ENCODE peak calls at places on chromosomes 6 and 20, in six cellular contexts. G is endothelial cell, X is upper lobe of right lung, B is transverse colon, K is tibial artery, I is GM13976. S is an unnamed sample.

GRCh38 chr20:46652699-46653098 is 1.4 kb upstream of the SLC13A3 start:
- DNase-seq in K (no peak), G (no peak), B (no peak), X (no peak), I (no peak), S (no peak)

GRCh38 chr6:31899882-31900722 is 1.8 kb downstream of the ZBTB12 start:
- DNase-seq in X (no peak), G (no peak), I (no peak), K (no peak), B (no peak), S (no peak)

GRCh38 chr6:113856571-113857564 is at the start of gene MARCKS:
- DNase-seq in X (peak; percentile 78), B (peak; percentile 88), I (peak; percentile 88), K (peak; percentile 88), G (peak; percentile 88), S (peak; percentile 75)

GRCh38 chr6:155333414-155333813 is 19.1 kb upstream of the TFB1M start:
- DNase-seq in X (no peak), B (no peak), K (no peak), I (peak; percentile 29), G (no peak), S (no peak)

GRCh38 chr6:39203804-39204495 is 25.3 kb downstream of the KCNK5 start:
- DNase-seq in X (peak; percentile 88), B (peak; percentile 95), I (no peak), K (no peak), G (no peak), S (no peak)

GRCh38 chr20:18669241-18670019 is 81.6 kb downstream of the DTD1 start:
- DNase-seq in G (no peak), K (no peak), B (no peak), I (no peak), X (no peak), S (no peak)

GRCh38 chr6:41531591-41532582 is 14.3 kb upstream of the FOXP4 start:
- DNase-seq in I (peak; percentile 89), B (peak; percentile 19), K (no peak), G (no peak), X (no peak), S (no peak)

GRCh38 chr20:1788039-1788438 is 107.2 kb upstream of the SIRPA start:
- DNase-seq in G (no peak), I (no peak), B (no peak), K (no peak), X (no peak), S (no peak)

GRCh38 chr20:57790176-57790575 is 80.4 kb upstream of the PMEPA1 start:
- DNase-seq in X (peak; percentile 23), B (no peak), K (no peak), I (no peak), G (no peak), S (no peak)

GRCh38 chr6:42891199-42891722 is 11.8 kb downstream of the RPL7L1 start:
- DNase-seq in G (no peak), B (no peak), X (no peak), I (peak; percentile 2), K (no peak), S (no peak)

GRCh38 chr20:1508576-1508975 is 17.4 kb upstream of the SIRPB2 start:
- DNase-seq in G (no peak), B (no peak), I (no peak), K (no peak), X (no peak), S (no peak)

GRCh38 chr6:166977626-166978550 is 21.3 kb upstream of the CEP43 start:
- DNase-seq in I (no peak), B (no peak), G (no peak), X (no peak), K (no peak), S (no peak)

GRCh38 chr20:62641749-62642665 is at the start of gene SLCO4A1:
- DNase-seq in G (peak; percentile 39), I (peak; percentile 96), K (peak; percentile 85), B (peak; percentile 87), X (peak; percentile 82), S (no peak)
- TF ChIP-seq CTCF in G (peak; percentile 18), I (no peak), K (no peak), B (no peak), X (no peak), S (no peak)

DNA sequence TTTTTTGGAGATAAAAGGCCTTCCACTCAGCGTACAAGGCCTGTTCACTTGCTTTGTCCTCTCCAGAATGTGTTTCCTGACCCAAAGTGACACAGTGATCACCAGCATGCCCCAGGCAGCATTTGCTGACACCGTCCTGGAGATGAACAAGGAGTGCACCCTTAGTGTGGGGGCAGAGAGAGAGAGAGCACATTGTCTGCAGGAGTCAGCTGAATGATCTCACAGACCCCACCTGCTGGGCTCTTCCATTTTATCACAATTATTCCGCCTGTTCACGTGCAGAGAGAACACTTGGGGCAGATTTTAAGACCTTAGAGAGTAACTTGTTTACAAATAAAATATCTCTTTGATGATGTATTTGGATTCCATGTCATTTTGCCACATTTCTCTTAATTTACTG is 22.4 kb upstream of the MAS1L start:
- DNase-seq in I (peak; percentile 12), B (no peak), G (no peak), K (no peak), X (no peak), S (no peak)
- TF ChIP-seq CTCF in I (no peak), B (no peak), G (no peak), K (no peak), X (no peak), S (no peak)

GRCh38 chr6:125155344-125155743 is 1.8 kb downstream of the TPD52L1 start:
- DNase-seq in B (no peak), I (no peak), K (no peak), X (no peak), G (no peak), S (no peak)

GRCh38 chr6:125154184-125155135 is 887 bp downstream of the TPD52L1 start:
- DNase-seq in B (peak; percentile 45), I (peak; percentile 41), K (peak; percentile 70), G (peak; percentile 55), X (peak; percentile 78), S (no peak)

GRCh38 chr6:125151715-125152114 is 1.9 kb upstream of the TPD52L1 start:
- DNase-seq in G (no peak), B (no peak), K (no peak), I (no peak), X (no peak), S (no peak)

GRCh38 chr6:125156496-125156895 is 2.9 kb downstream of the TPD52L1 start:
- DNase-seq in I (no peak), X (no peak), G (no peak), K (no peak), B (no peak), S (no peak)

DNA sequence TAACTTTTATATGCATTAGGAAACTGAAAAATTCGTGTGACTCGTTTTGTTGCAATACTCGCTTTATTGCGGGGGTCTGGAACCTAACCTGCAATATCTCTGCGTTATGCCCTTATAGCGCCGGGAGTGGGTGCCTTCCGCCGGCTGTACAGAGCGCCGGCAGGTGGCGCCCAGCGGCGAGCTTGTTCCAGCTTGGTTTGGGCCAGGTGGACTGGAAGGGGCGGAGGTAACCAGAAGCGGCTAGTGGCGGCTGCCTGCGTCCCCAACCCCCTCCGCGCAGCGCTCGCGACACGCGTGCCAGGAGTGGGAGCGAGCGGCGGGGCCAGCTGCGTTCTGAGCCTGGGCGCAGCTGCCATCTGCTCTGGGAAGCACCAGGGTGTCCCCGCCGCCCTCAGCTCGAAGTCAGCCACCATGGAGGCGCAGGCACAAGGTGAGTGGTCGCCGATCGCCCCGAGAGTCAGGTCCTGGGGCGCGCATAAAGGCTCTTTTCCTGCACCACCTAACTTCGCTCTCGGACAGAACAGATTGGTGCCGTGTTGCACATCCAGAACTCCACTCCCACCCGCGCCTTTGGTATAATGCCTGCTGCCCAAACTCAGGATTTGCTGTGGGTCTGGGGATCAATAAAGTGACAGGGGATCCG is at the start of gene TPD52L1:
- DNase-seq in B (peak; percentile 81), X (peak; percentile 91), G (peak; percentile 82), K (peak; percentile 92), I (peak; percentile 86), S (no peak)
- TF ChIP-seq CTCF in B (peak; percentile 69), X (peak; percentile 86), G (peak; percentile 68), K (peak; percentile 84), I (peak; percentile 97), S (peak; percentile 80)

DNA sequence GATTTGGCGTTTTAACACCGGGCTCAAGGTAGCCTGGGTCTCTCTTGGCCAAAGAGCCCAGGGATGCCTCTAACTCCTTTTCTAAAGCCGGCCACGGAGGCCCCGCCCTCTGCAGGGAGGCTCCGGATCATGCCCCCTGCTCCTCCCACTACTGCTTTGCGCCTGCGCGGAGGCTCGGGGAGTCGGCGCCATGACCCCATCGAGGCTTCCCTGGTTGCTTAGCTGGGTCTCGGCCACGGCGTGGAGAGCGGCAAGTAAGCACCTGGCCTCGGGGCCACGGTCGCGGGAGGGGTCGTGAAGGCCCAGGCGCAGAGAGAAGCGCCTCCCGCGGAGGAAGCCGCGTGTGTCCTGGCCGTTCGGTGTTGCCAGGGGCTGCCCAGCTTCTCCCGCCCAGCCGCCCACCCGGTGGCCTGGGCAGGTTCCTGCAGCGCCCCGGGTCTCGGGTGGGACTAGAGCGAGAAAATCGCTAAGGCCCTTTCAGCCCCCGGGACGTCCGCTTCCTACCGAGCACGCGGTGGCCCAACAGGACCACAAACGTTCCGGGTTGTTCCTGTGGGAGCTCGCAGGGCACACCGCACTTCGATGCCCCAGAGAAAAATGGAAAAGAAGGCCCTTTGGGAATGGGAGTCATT is at the start of gene SDHAF4:
- DNase-seq in K (peak; percentile 95), G (peak; percentile 93), I (peak; percentile 97), X (peak; percentile 98), B (peak; percentile 94), S (peak; percentile 92)
- TF ChIP-seq CTCF in K (peak; percentile 20), G (no peak), I (no peak), X (peak; percentile 23), B (no peak), S (no peak)

S was measured in CD14-positive monocyte.